ENCODE peak calls at places on chromosomes 7 and 10, in five cellular contexts. S is fibroblast of gingiva; G is HEK293T; E is activated CD4-positive, CD25-positive, alpha-beta regulatory T cell; U is progenitor cell of endocrine pancreas. Z is an unnamed sample.

GRCh38 chr10:98411768-98412167 is 3.2 kb downstream of the PYROXD2 start:
- DNase-seq in S (peak), G (no peak), E (no peak), U (no peak), Z (no peak)

GRCh38 chr7:5425507-5426225 is 2.0 kb upstream of the TNRC18 start:
- DNase-seq in S (peak), G (no peak), E (no peak), U (peak), Z (no peak)

GRCh38 chr10:78540355-78541076 is 506.9 kb downstream of the RPS24 start:
- DNase-seq in S (no peak), G (no peak), E (no peak), U (no peak), Z (no peak)

GRCh38 chr10:16787361-16787791 is 29.8 kb downstream of the RSU1 start:
- DNase-seq in S (no peak), G (no peak), E (peak), U (no peak), Z (no peak)

GRCh38 chr7:147681530-147681929 is 909.0 kb upstream of the C7orf33 start:
- DNase-seq in S (no peak), G (no peak), E (no peak), U (no peak), Z (no peak)

GRCh38 chr10:85147346-85148250 is 819.2 kb downstream of the CCSER2 start:
- DNase-seq in S (no peak), G (no peak), E (no peak), U (no peak), Z (no peak)

GRCh38 chr7:94620703-94621118 is 35.2 kb downstream of the SGCE start:
- DNase-seq in S (peak), G (no peak), E (no peak), U (no peak), Z (no peak)

GRCh38 chr10:91042069-91042468 is 121.2 kb upstream of the ANKRD1 start:
- DNase-seq in S (no peak), G (no peak), E (no peak), U (no peak), Z (no peak)

GRCh38 chr10:10209152-10209551 is 808.5 kb upstream of the CELF2 start:
- DNase-seq in S (peak), G (no peak), E (no peak), U (no peak), Z (no peak)

GRCh38 chr10:6008497-6009142 is 31.3 kb upstream of the IL15RA start:
- DNase-seq in S (no peak), G (no peak), E (no peak), U (no peak), Z (no peak)

GRCh38 chr7:25846722-25847121 is 305.3 kb upstream of the NFE2L3 start:
- DNase-seq in S (peak), G (no peak), E (no peak), U (no peak), Z (no peak)

GRCh38 chr7:142626420-142627035 is 122.7 kb upstream of the PRSS1 start:
- DNase-seq in S (no peak), G (peak), E (peak), U (peak), Z (peak)

GRCh38 chr7:78141533-78142281 is 343.1 kb downstream of the PHTF2 start:
- DNase-seq in S (peak), G (no peak), E (no peak), U (no peak), Z (no peak)

GRCh38 chr10:23918839-23919238 is 290.1 kb upstream of the KIAA1217 start:
- DNase-seq in S (no peak), G (no peak), E (no peak), U (no peak), Z (peak)

GRCh38 chr7:106609416-106609815 is 51.5 kb downstream of the CCDC71L start:
- DNase-seq in S (peak), G (no peak), E (no peak), U (no peak), Z (no peak)

GRCh38 chr10:59735296-59735695 is 18.0 kb downstream of the MRLN start:
- DNase-seq in S (no peak), G (no peak), E (no peak), U (no peak), Z (no peak)

GRCh38 chr10:77030408-77030717 is 607.2 kb downstream of the KCNMA1 start:
- DNase-seq in S (no peak), G (no peak), E (no peak), U (no peak), Z (no peak)

GRCh38 chr10:30803901-30804322 is 174.4 kb upstream of the LYZL2 start:
- DNase-seq in S (peak), G (no peak), E (no peak), U (no peak), Z (no peak)

GRCh38 chr10:125037145-125037544 is 95.2 kb downstream of the ZRANB1 start:
- DNase-seq in S (peak), G (no peak), E (no peak), U (no peak), Z (no peak)

GRCh38 chr10:132886211-132887099 is 55.9 kb downstream of the CFAP46 start:
- DNase-seq in S (no peak), G (no peak), E (no peak), U (no peak), Z (no peak)

GRCh38 chr7:4500812-4501211 is 181.3 kb upstream of the FOXK1 start:
- DNase-seq in S (no peak), G (no peak), E (no peak), U (no peak), Z (no peak)